ENCODE peak calls at places on chromosomes 6 and 20, in five cellular contexts. O, R, N, F and Q are unnamed samples.

GRCh38 chr6:114783083-114783482 is 440.3 kb upstream of the HS3ST5 start:
- DNase-seq in O (no peak), R (no peak), N (no peak), F (no peak), Q (no peak)

GRCh38 chr20:32110173-32110704 is 725 bp downstream of the TM9SF4 start:
- DNase-seq in O (no peak), R (no peak), N (no peak), F (no peak), Q (no peak)

GRCh38 chr6:151916680-151917164 is 109.2 kb downstream of the ESR1 start:
- DNase-seq in O (no peak), R (no peak), N (no peak), F (no peak), Q (no peak)

GRCh38 chr6:116220172-116220571 is 33.7 kb downstream of the TSPYL4 start:
- DNase-seq in O (peak), R (no peak), N (no peak), F (no peak), Q (peak)

GRCh38 chr20:40868568-40869223 is 159.9 kb upstream of the TOP1 start:
- DNase-seq in O (peak), R (no peak), N (no peak), F (no peak), Q (no peak)

GRCh38 chr20:38252292-38253288 is 7.9 kb downstream of the KIAA1755 start:
- DNase-seq in O (peak), R (no peak), N (no peak), F (no peak), Q (no peak)

GRCh38 chr6:114081730-114082129 is 110.8 kb upstream of the HDAC2 start:
- DNase-seq in O (no peak), R (no peak), N (no peak), F (no peak), Q (no peak)

GRCh38 chr6:85390105-85390728 is 59.7 kb upstream of the NT5E start:
- DNase-seq in O (peak), R (no peak), N (no peak), F (no peak), Q (no peak)

GRCh38 chr20:54197621-54198604 is 10.0 kb upstream of the PFDN4 start:
- DNase-seq in O (peak), R (peak), N (no peak), F (peak), Q (no peak)

GRCh38 chr20:667351-668034 is 8.1 kb downstream of the SCRT2 start:
- DNase-seq in O (peak), R (peak), N (peak), F (no peak), Q (peak)

GRCh38 chr6:41824571-41825569 is 37.4 kb downstream of the TOMM6 start:
- DNase-seq in O (peak), R (peak), N (no peak), F (no peak), Q (no peak)

GRCh38 chr6:169908403-169908933 is 157.0 kb downstream of the ERMARD start:
- DNase-seq in O (no peak), R (no peak), N (no peak), F (no peak), Q (no peak)

GRCh38 chr20:58330692-58331091 is 21.2 kb downstream of the RAB22A start:
- DNase-seq in O (peak), R (no peak), N (no peak), F (no peak), Q (no peak)

GRCh38 chr6:29628419-29629281 is 4.3 kb downstream of the GABBR1 start:
- DNase-seq in O (peak), R (peak), N (peak), F (no peak), Q (peak)

GRCh38 chr6:44739163-44739562 is 351.7 kb downstream of the CDC5L start:
- DNase-seq in O (no peak), R (no peak), N (no peak), F (no peak), Q (no peak)
- TF ChIP-seq RCOR1 in O (no peak), R (no peak), N (no peak), F (no peak), Q (no peak)

GRCh38 chr6:144036064-144036873 is 28.2 kb upstream of the PLAGL1 start:
- DNase-seq in O (peak), R (no peak), N (no peak), F (no peak), Q (no peak)
- TF ChIP-seq RCOR1 in O (no peak), R (no peak), N (no peak), F (no peak), Q (no peak)

GRCh38 chr6:7200598-7201443 is 93.1 kb downstream of the RREB1 start:
- DNase-seq in O (no peak), R (no peak), N (no peak), F (no peak), Q (no peak)
- TF ChIP-seq RCOR1 in O (no peak), R (no peak), N (no peak), F (no peak), Q (no peak)

GRCh38 chr6:144066745-144067484 is 28.5 kb downstream of the SF3B5 start:
- DNase-seq in O (no peak), R (no peak), N (no peak), F (peak), Q (no peak)
- TF ChIP-seq RCOR1 in O (no peak), R (no peak), N (no peak), F (no peak), Q (no peak)

DNA sequence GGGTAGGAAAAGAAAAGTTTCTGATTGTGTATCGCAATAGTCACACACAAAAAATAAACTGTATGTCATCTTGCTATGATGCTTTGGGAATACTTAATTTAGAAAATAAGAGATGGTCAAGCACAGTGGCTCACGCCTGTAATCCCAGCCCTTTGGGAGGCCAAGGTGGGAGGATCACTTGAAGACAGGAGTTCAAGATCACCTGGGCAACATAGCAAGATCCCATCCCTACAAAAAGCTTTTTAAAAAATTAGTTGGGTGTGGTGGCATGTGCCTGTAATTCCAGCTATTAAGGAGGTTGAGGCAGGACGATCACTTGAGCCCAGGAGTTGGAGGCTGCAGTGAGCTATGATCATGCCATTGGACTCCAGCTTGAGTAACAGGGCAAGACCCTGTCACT is 27.6 kb downstream of the MAP7 start:
- DNase-seq in O (no peak), R (no peak), N (no peak), F (no peak), Q (no peak)
- TF ChIP-seq RCOR1 in O (no peak), R (no peak), N (no peak), F (no peak), Q (no peak)

GRCh38 chr6:3389390-3390167 is 67.3 kb downstream of the SLC22A23 start:
- DNase-seq in O (peak), R (no peak), N (no peak), F (no peak), Q (no peak)
- TF ChIP-seq RCOR1 in O (no peak), R (no peak), N (no peak), F (no peak), Q (no peak)

DNA sequence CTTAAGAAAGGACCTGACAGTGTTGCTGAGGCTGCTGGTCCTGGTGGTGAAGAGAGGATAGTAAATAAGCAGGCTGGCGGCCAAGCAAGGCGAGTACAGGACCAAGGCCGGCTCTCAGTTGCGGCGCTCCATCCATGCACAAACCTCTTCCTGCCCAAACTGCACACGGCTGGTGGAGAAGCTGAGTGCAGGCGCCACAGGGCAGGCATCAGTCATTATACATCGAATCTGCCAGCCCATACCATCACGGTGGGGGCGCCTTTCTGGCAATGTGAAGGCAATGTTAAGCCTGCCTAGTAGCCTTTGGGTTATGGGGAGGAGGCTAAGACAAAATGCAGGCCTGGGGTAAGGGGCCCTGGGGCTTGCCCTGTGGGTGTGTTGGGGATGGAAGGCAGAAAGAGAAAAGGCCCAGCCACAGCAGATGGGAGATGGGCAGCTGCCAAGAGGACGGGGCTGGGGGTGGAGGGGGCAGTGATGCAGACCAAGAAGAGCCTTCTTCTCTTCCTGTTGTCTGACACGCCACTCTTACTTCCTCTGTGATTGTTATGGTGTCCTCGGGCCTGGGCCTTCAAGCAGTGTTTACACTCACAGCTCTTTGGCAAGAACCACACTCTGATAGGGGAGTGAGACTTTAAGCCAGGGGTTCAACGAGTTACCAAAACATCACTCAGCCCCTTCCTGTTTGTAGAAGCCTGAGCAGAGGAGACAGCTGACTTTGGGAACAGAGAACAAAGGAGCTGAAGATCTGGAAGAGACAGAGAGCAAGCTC is 20.4 kb upstream of the KCNK16 start:
- DNase-seq in O (no peak), R (no peak), N (no peak), F (no peak), Q (no peak)
- TF ChIP-seq RCOR1 in O (no peak), R (no peak), N (no peak), F (no peak), Q (no peak)

GRCh38 chr20:51398083-51398482 is 144.4 kb downstream of the NFATC2 start:
- DNase-seq in O (no peak), R (no peak), N (no peak), F (no peak), Q (no peak)

GRCh38 chr20:51402201-51402600 is 140.3 kb downstream of the NFATC2 start:
- DNase-seq in O (peak), R (no peak), N (no peak), F (no peak), Q (no peak)

GRCh38 chr20:51398552-51398951 is 144.0 kb downstream of the NFATC2 start:
- DNase-seq in O (no peak), R (no peak), N (no peak), F (no peak), Q (no peak)

GRCh38 chr20:51399138-51399890 is 143.2 kb downstream of the NFATC2 start:
- DNase-seq in O (no peak), R (no peak), N (no peak), F (no peak), Q (no peak)

DNA sequence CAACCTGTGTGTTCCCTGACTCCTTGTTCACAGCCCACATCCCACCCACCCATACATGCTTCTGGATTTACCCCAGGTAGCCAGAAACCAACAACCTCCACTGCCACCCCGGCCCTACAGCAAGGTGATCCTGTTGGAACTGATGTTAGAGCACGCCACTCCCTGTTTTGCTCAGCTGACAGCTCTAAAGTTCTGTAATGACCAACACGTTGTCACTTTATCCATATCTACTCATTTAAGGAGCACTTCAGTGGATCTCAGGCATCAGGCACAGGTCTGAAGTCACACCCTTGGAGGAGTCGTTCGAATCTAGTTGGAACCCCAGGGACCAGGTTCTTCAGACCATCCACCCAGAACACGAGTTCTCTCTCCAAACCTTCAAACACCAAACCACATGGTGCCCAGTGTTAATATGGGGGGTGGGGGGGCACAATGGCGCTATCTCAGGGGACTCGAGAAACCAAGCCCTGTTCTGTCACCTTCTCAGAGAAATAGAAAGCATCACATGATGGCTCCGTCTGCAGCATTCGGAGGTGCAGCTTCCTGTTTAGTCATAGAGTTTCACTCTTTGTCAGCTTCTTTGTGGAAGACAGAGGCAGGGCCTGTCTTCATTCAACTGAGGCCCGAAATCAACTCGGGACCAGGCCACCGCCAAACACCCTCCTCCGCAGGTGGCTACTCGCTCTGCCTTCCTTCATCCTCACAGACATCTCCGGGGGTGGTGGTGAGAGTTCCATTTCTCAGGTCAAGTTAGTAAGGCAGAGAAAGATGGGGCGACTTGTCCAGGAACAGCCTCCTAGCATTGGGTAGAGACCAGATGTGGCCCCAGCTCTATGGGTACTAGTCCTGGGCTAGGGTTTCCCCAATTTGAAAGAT is 142.2 kb downstream of the NFATC2 start:
- DNase-seq in O (no peak), R (no peak), N (no peak), F (peak), Q (no peak)
- TF ChIP-seq RCOR1 in O (no peak), R (no peak), N (no peak), F (no peak), Q (no peak)

DNA sequence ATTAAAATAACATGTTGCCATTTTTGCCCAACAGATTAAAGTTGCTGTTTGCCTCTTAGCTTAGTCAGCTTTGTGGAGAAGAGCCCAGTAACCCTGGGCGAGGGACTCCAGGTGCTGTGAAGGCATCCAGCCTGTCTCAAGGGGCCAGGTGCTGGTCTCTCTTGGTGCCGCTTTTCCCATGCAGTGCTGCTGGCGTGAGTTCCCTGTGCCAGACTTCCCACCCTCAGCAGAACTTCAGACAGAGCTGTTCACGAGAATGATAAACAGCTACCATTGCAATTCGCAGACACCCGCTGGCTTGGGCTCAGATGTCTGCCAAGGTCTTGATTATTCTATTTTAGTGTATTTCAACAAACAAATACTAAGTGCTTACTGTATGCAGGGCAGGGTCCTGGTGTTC is 57.6 kb downstream of the RNF217 start:
- DNase-seq in O (no peak), R (no peak), N (no peak), F (no peak), Q (no peak)
- TF ChIP-seq RCOR1 in O (no peak), R (no peak), N (no peak), F (no peak), Q (no peak)

GRCh38 chr6:118748311-118749062 is 97.1 kb upstream of the CEP85L start:
- DNase-seq in O (peak), R (no peak), N (no peak), F (no peak), Q (peak)
- TF ChIP-seq RCOR1 in O (no peak), R (no peak), N (no peak), F (no peak), Q (no peak)